ENCODE peak calls at places on chromosomes 13 and 19, in four cellular contexts. W, U, M and R are unnamed samples.
A peak's percentile ranks its signal among the peaks of the same experiment; 100 is the strongest.

GRCh38 chr19:48513289-48514122 is 1.9 kb upstream of the LMTK3 start:
- DNase-seq in M (no peak), W (peak; percentile 58), U (peak; percentile 67), R (peak; percentile 81)

GRCh38 chr19:11191273-11191755 is 6.0 kb downstream of the KANK2 start:
- DNase-seq in M (no peak), U (peak; percentile 82), W (no peak), R (peak; percentile 56)

GRCh38 chr19:4722671-4723464 is 774 bp downstream of the DPP9 start:
- DNase-seq in W (no peak), M (no peak), U (no peak), R (no peak)

GRCh38 chr19:38730731-38731589 is 13.3 kb downstream of the CAPN12 start:
- DNase-seq in M (no peak), W (no peak), U (no peak), R (no peak)

GRCh38 chr19:47505506-47505905 is 9.4 kb downstream of the NAPA start:
- DNase-seq in U (no peak), W (no peak), M (no peak), R (no peak)

GRCh38 chr13:68846663-68847062 is 1261.0 kb upstream of the ATXN8OS start:
- DNase-seq in W (no peak), M (no peak), U (no peak), R (no peak)

GRCh38 chr19:1495799-1496713 is 5.1 kb downstream of the REEP6 start:
- DNase-seq in W (no peak), M (no peak), U (no peak), R (no peak)

GRCh38 chr13:87274209-87274819 is 396.9 kb upstream of the SLITRK5 start:
- DNase-seq in U (no peak), W (peak; percentile 43), M (no peak), R (peak; percentile 58)

GRCh38 chr19:44718441-44719261 is 19.7 kb downstream of the CEACAM16 start:
- DNase-seq in W (peak; percentile 98), M (no peak), U (no peak), R (no peak)

GRCh38 chr19:2798733-2799132 is 13.4 kb downstream of the THOP1 start:
- DNase-seq in W (no peak), M (no peak), U (no peak), R (no peak)
- TF ChIP-seq BHLHE40 in W (no peak), M (no peak), U (no peak), R (no peak)

GRCh38 chr13:21060827-21061076 is 634 bp downstream of the LATS2 start:
- DNase-seq in W (no peak), M (no peak), U (no peak), R (no peak)
- TF ChIP-seq FOXM1 in W (no peak), M (no peak), U (no peak), R (no peak)

GRCh38 chr19:57276430-57276829 is 3.9 kb upstream of the ZNF460 start:
- DNase-seq in M (no peak), U (no peak), W (peak; percentile 45), R (no peak)

GRCh38 chr19:57282011-57282636 is 1.8 kb downstream of the ZNF460 start:
- DNase-seq in M (peak; percentile 57), U (no peak), W (no peak), R (no peak)

GRCh38 chr19:57279418-57280164 is 694 bp upstream of the ZNF460 start:
- DNase-seq in U (peak; percentile 83), M (peak; percentile 77), W (peak; percentile 95), R (peak; percentile 85)

GRCh38 chr19:57280165-57280912 is at the start of gene ZNF460:
- DNase-seq in M (peak; percentile 88), U (peak; percentile 93), W (peak; percentile 94), R (peak; percentile 95)

DNA sequence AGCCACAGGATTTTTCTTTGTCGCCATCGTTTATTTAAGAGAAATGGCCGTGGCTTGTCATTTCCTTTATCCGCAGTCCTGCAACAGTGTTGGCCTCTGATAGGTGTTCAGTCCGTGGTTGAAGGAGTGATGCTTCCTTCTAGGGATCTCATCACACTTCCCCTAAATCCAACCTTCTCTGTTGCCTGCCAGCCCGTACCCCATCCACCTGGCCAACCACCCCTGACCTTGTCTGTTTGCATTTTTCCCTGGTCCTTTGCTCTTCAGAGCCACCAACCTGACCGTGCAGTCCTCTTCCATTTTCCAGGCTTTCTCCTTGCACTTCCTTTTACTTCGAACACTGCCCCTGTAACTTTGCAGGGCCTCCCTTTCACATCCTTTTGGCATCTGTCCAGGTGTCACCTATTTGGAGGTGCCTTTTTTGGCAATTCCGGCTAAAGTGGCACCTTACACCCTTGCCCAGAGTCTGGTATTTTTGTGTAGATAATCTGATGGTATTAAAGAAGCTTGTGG is 684 bp downstream of the ZNF460 start:
- DNase-seq in U (no peak), M (no peak), W (no peak), R (no peak)
- TF ChIP-seq BHLHE40 in U (no peak), M (no peak), W (no peak), R (no peak)

GRCh38 chr19:16615788-16616187 is 12.2 kb downstream of the MED26 start:
- DNase-seq in W (no peak), U (peak; percentile 52), M (no peak), R (no peak)
- TF ChIP-seq FOXM1 in W (no peak), U (no peak), M (no peak), R (no peak)

GRCh38 chr13:33286143-33286542 is 588 bp upstream of the STARD13 start:
- DNase-seq in W (no peak), M (no peak), U (no peak), R (no peak)

GRCh38 chr13:33287142-33287882 is 1.8 kb upstream of the STARD13 start:
- DNase-seq in U (no peak), M (no peak), W (no peak), R (no peak)

GRCh38 chr13:33284016-33284415 is 1.5 kb downstream of the STARD13 start:
- DNase-seq in W (no peak), M (no peak), U (no peak), R (no peak)

GRCh38 chr13:33284916-33285315 is 639 bp downstream of the STARD13 start:
- DNase-seq in W (peak; percentile 17), U (no peak), M (no peak), R (no peak)

GRCh38 chr13:33285420-33286124 is at the start of gene STARD13:
- DNase-seq in U (peak; percentile 10), M (peak; percentile 16), W (peak; percentile 92), R (peak; percentile 86)
- TF ChIP-seq BHLHE40 in U (no peak), M (peak; percentile 51), W (peak; percentile 85), R (no peak)

GRCh38 chr19:50516456-50516855 is 2.7 kb upstream of the ASPDH start:
- DNase-seq in U (no peak), W (no peak), M (no peak), R (no peak)

GRCh38 chr19:50513746-50514345 is at the start of gene ASPDH:
- DNase-seq in W (no peak), U (no peak), M (no peak), R (no peak)

GRCh38 chr19:50515168-50515561 is 1.5 kb upstream of the ASPDH start:
- DNase-seq in U (no peak), W (no peak), M (no peak), R (no peak)

GRCh38 chr19:50512999-50513745 is 541 bp downstream of the ASPDH start:
- DNase-seq in M (no peak), W (no peak), U (no peak), R (no peak)

GRCh38 chr19:50514346-50515167 is 844 bp upstream of the ASPDH start:
- DNase-seq in M (no peak), U (no peak), W (no peak), R (no peak)
- TF ChIP-seq FOXM1 in M (no peak), U (no peak), W (no peak), R (no peak)

DNA sequence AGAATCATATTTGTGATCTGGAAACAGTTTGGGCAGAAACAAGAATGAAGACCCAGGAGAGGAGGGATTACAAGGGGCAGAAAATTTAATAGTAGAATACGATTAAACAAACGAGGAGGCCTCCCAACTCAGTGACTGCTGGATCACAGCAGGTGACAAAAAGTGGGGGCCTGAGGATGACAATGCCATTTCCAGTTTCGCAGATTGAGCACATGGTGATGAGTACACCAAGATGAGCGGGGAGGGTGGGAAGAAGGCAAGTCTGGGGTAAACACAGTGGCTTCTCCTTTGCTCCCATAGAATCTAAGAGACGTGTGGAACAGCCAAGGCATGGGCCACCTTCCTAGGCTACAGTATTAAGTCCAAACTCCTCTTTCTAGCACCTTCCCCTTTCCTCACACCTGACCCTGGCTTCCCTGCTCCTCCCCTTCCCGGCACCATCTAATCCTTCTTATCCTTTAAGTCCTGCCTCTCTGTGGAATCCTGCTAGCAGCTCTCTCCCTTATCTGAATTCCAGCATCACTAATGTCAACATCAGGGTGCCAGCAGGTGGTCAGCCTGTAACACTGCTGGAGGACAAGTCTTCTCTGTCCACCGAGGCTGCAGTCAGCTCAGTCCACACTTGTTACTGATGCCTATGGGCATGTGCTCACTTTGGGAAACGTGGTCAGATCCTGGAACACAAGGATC is 13.5 kb downstream of the ATP7B start:
- DNase-seq in W (peak; percentile 90), M (no peak), U (no peak), R (peak; percentile 51)
- TF ChIP-seq BHLHE40 in W (no peak), M (no peak), U (no peak), R (no peak)